ENCODE peak calls at places on chromosomes 4 and X, in seven cellular contexts. S, X, T, W, F, C and Q are unnamed samples.
A peak's percentile ranks its signal among the peaks of the same experiment; 100 is the strongest.

GRCh38 chr4:94453534-94453963 is 1.8 kb downstream of the PDLIM5 start:
- DNase-seq in S (peak; percentile 58), X (no peak), T (no peak), W (no peak), F (no peak), C (no peak), Q (no peak)

GRCh38 chrX:38175140-38175539 is 45.5 kb downstream of the SRPX start:
- DNase-seq in S (peak; percentile 27), X (peak; percentile 38), T (peak; percentile 34), W (peak; percentile 3), F (peak; percentile 24), C (peak; percentile 45), Q (no peak)

GRCh38 chrX:134685662-134686061 is 27.4 kb upstream of the PLAC1 start:
- DNase-seq in S (no peak), X (no peak), T (no peak), W (no peak), F (no peak), C (no peak), Q (no peak)

GRCh38 chr4:74127745-74128144 is 28.8 kb upstream of the CXCL2 start:
- DNase-seq in S (no peak), X (no peak), T (no peak), W (no peak), F (no peak), C (no peak), Q (no peak)

GRCh38 chrX:104187931-104188330 is 21.7 kb downstream of the FAM199X start:
- DNase-seq in S (no peak), X (no peak), T (no peak), W (no peak), F (no peak), C (no peak), Q (no peak)

GRCh38 chr4:71732706-71733105 is 51.2 kb downstream of the GC start:
- DNase-seq in S (peak; percentile 13), X (peak; percentile 2), T (peak; percentile 16), W (no peak), F (no peak), C (no peak), Q (no peak)

GRCh38 chr4:67198757-67199156 is 346.5 kb downstream of the CENPC start:
- DNase-seq in S (no peak), X (no peak), T (no peak), W (no peak), F (no peak), C (no peak), Q (no peak)

GRCh38 chr4:3452376-3452775 is 10.6 kb downstream of the HGFAC start:
- DNase-seq in S (peak; percentile 74), X (no peak), T (peak; percentile 73), W (no peak), F (peak; percentile 41), C (no peak), Q (no peak)

GRCh38 chrX:150258463-150259430 is 104.4 kb upstream of the MAMLD1 start:
- DNase-seq in S (no peak), X (no peak), T (no peak), W (no peak), F (no peak), C (no peak), Q (no peak)

GRCh38 chr4:142532054-142532453 is 314.0 kb downstream of the INPP4B start:
- DNase-seq in S (no peak), X (no peak), T (no peak), W (no peak), F (no peak), C (no peak), Q (no peak)

GRCh38 chr4:142530724-142531123 is 315.4 kb downstream of the INPP4B start:
- DNase-seq in S (no peak), X (no peak), T (no peak), W (no peak), F (no peak), C (no peak), Q (no peak)

DNA sequence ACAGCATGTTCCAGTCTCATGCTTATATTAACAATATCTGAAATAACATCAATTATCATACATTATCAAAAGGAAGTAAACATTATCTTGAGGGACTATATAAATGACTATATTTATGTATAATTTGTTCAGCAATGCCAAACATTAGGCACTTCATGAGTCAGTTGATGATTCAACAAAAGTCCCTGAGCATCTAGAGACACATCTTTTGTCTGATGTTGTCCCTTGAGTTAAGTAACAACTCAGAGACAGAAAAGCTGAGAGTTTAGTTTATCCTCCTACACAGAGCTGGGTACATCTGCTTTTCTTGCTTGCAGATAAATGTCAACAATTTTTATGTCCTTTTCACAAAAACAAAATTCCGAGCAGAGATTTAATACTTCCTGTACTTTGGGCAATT is 311.1 kb downstream of the INPP4B start:
- DNase-seq in S (no peak), X (no peak), T (no peak), W (no peak), F (no peak), C (no peak), Q (no peak)
- TF ChIP-seq SIN3A in S (no peak), X (no peak), T (no peak), W (no peak), F (no peak), C (no peak), Q (no peak)

GRCh38 chrX:154304901-154305300 is 9.3 kb downstream of the TKTL1 start:
- DNase-seq in S (no peak), X (no peak), T (no peak), W (no peak), F (no peak), C (no peak), Q (no peak)
- H3K9me3 ChIP-seq in S (no peaks in the 10 kb centered on the region), X (no peaks in the 10 kb centered on the region), T (no peaks in the 10 kb centered on the region), W (no peaks in the 10 kb centered on the region), F (no peaks in the 10 kb centered on the region), C (no peaks in the 10 kb centered on the region), Q (no peaks in the 10 kb centered on the region)

DNA sequence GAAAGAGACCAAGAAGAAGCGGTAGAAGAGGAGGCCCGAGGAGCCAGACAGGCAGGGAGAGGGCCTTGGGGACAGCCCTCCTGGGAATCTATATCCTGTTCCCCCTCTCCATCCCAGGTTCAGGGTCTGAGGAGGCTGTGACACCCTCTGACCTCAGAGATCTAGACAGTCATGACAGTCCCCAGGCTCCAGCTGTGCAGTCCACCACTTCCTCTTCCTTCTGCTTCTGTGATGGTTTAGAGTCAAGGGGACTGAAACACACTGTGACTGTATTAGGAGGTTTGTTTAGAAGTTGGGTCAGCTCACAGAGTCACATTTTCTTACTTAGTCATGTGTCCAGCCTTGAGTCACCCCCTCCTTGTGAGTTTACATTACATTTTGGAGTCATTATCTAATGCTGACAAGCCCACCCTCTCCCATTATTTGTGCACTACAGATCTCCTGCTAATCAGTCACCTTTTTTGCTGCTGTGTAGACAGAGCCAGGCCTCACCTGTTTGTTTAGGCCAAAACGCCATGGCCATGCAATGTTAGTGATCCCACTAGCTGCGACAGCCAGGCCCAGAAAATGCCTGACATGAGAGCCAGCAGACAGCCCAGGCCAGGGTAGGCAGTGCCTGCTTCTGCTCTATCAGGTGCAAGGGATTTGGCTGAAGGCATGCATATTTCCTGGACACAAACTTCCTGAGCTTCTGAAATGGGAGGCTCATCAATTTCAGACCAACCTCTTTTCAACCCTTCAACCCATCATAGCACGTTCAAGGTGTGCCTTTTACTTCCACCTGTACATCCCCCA is 26.0 kb downstream of the MANBA start:
- DNase-seq in S (peak; percentile 65), X (no peak), T (peak; percentile 15), W (peak; percentile 39), F (no peak), C (no peak), Q (no peak)
- TF ChIP-seq SIN3A in S (no peak), X (no peak), T (no peak), W (no peak), F (no peak), C (no peak), Q (no peak)

GRCh38 chrX:47448165-47448806 is 34.7 kb downstream of the ZNF41 start:
- DNase-seq in S (no peak), X (no peak), T (no peak), W (no peak), F (no peak), C (no peak), Q (no peak)
- H3K9me3 ChIP-seq in S (peaks cover 7% of the 10 kb centered on the region), X (no peaks in the 10 kb centered on the region), T (peaks cover 7% of the 10 kb centered on the region), W (peaks cover 27% of the 10 kb centered on the region), F (peaks cover 11% of the 10 kb centered on the region), C (peaks cover 25% of the 10 kb centered on the region), Q (peaks cover 45% of the 10 kb centered on the region)